ENCODE peak calls at places on chromosomes 6 and 20, in six cellular contexts. C is NCI-H1105; T is activated naive CD4-positive, alpha-beta T cell treated with anti-CD3 and anti-CD28 coated beads, Interleukin-2, amount 10 ng/mL, durations not matched to agents 7 days and 5 days; B is iris pigment epithelial cell; E is kidney tubule cell; K is NCI-H510A treated with DMSO at 0.1 percent for 48 hours. G is an unnamed sample.

GRCh38 chr20:5342031-5342430 is 25.3 kb upstream of the PROKR2 start:
- DNase-seq in C (no peak), T (no peak), B (peak; percentile 3), E (no peak), K (no peak), G (no peak)

GRCh38 chr6:46528956-46529750 is 37.9 kb upstream of the RCAN2 start:
- DNase-seq in C (no peak), T (no peak), B (peak; percentile 39), E (no peak), K (no peak), G (no peak)

GRCh38 chr6:69974193-69974592 is 107.8 kb downstream of the COL19A1 start:
- DNase-seq in C (peak; percentile 63), T (no peak), B (peak; percentile 61), E (peak; percentile 79), K (peak; percentile 51), G (no peak)

GRCh38 chr20:48098866-48099265 is 313.6 kb upstream of the SULF2 start:
- DNase-seq in C (no peak), T (no peak), B (peak; percentile 34), E (no peak), K (no peak), G (no peak)

GRCh38 chr6:52157301-52157930 is 28.8 kb upstream of the IL17A start:
- DNase-seq in C (no peak), T (no peak), B (peak; percentile 31), E (peak; percentile 96), K (no peak), G (no peak)

GRCh38 chr6:87982134-87982533 is 65.5 kb upstream of the SPACA1 start:
- DNase-seq in C (no peak), T (no peak), B (no peak), E (peak; percentile 15), K (no peak), G (no peak)

GRCh38 chr6:57313711-57314471 is 3.5 kb upstream of the PRIM2 start:
- DNase-seq in C (no peak), T (no peak), B (peak; percentile 98), E (peak; percentile 96), K (no peak), G (no peak)

GRCh38 chr20:642398-643174 is 10.4 kb downstream of the SRXN1 start:
- DNase-seq in C (peak; percentile 31), T (no peak), B (no peak), E (no peak), K (no peak), G (no peak)

GRCh38 chr6:126086560-126086959 is 100.2 kb downstream of the TRMT11 start:
- DNase-seq in C (no peak), T (no peak), B (no peak), E (no peak), K (no peak), G (no peak)

GRCh38 chr6:65289491-65289890 is 417.5 kb downstream of the EYS start:
- DNase-seq in C (no peak), T (no peak), B (peak; percentile 30), E (peak; percentile 18), K (no peak), G (no peak)

GRCh38 chr20:34581341-34582189 is 23.0 kb downstream of the MAP1LC3A start:
- DNase-seq in C (no peak), T (no peak), B (peak; percentile 66), E (peak; percentile 48), K (no peak), G (no peak)

GRCh38 chr20:5818346-5818681 is 68.1 kb downstream of the SHLD1 start:
- DNase-seq in C (no peak), T (no peak), B (no peak), E (no peak), K (no peak), G (no peak)

GRCh38 chr20:6121504-6121903 is 1.3 kb downstream of the FERMT1 start:
- DNase-seq in C (no peak), T (no peak), B (no peak), E (no peak), K (no peak), G (no peak)

GRCh38 chr6:139490482-139490881 is 116.0 kb upstream of the CITED2 start:
- DNase-seq in C (no peak), T (peak; percentile 31), B (peak; percentile 25), E (no peak), K (no peak), G (no peak)

GRCh38 chr6:44104661-44105060 is 22.6 kb downstream of the MRPL14 start:
- DNase-seq in C (no peak), T (no peak), B (no peak), E (no peak), K (no peak), G (no peak)

GRCh38 chr20:57399587-57400261 is 8.5 kb downstream of the RBM38 start:
- DNase-seq in C (no peak), T (peak; percentile 53), B (peak; percentile 22), E (peak; percentile 57), K (no peak), G (no peak)

GRCh38 chr6:60754879-60755278 is 1531.1 kb downstream of the KHDRBS2 start:
- DNase-seq in C (no peak), T (no peak), B (no peak), E (no peak), K (no peak), G (no peak)

GRCh38 chr20:46959081-46959692 is 64.5 kb downstream of the EYA2 start:
- DNase-seq in C (no peak), T (no peak), B (peak; percentile 95), E (peak; percentile 81), K (no peak), G (no peak)

GRCh38 chr20:40670251-40670650 is 18.8 kb downstream of the MAFB start:
- DNase-seq in C (no peak), T (no peak), B (no peak), E (no peak), K (no peak), G (no peak)

GRCh38 chr6:14871196-14871595 is 374.7 kb upstream of the JARID2 start:
- DNase-seq in C (no peak), T (no peak), B (peak; percentile 12), E (no peak), K (peak; percentile 36), G (no peak)

GRCh38 chr20:40768105-40768504 is 79.1 kb upstream of the MAFB start:
- DNase-seq in C (no peak), T (no peak), B (no peak), E (no peak), K (no peak), G (no peak)